ENCODE peak calls at places on chromosomes 13 and 19, in nine cellular contexts. One of them, this sample, is unnamed.
A peak's percentile ranks its signal among the peaks of the same experiment; 100 is the strongest.

GRCh38 chr13:79496188-79496587 is 15.2 kb downstream of the NDFIP2 start:
- DNase-seq in A549: no peak
- DNase-seq in H9: no peak
- DNase-seq in astrocyte of the spinal cord: no peak
- DNase-seq in left lung: no peak
- DNase-seq in WERI-Rb-1: no peak
- DNase-seq in heart right ventricle: no peak
- DNase-seq in fibroblast of the aortic adventitia: no peak
- DNase-seq in thoracic aorta: no peak
- DNase-seq in this sample: no peak

GRCh38 chr13:99367106-99367616 is 60.0 kb upstream of the GPR183 start:
- DNase-seq in A549: no peak
- DNase-seq in H9: no peak
- DNase-seq in astrocyte of the spinal cord: no peak
- DNase-seq in left lung: no peak
- DNase-seq in WERI-Rb-1: peak; percentile 2
- DNase-seq in heart right ventricle: peak; percentile 44
- DNase-seq in fibroblast of the aortic adventitia: no peak
- DNase-seq in thoracic aorta: no peak
- DNase-seq in this sample: no peak

GRCh38 chr13:77384999-77385398 is 58.1 kb upstream of the MYCBP2 start:
- DNase-seq in A549: no peak
- DNase-seq in H9: no peak
- DNase-seq in astrocyte of the spinal cord: peak; percentile 41
- DNase-seq in left lung: no peak
- DNase-seq in WERI-Rb-1: no peak
- DNase-seq in heart right ventricle: no peak
- DNase-seq in fibroblast of the aortic adventitia: peak; percentile 6
- DNase-seq in thoracic aorta: no peak
- DNase-seq in this sample: no peak

GRCh38 chr13:31334994-31335549 is 135.3 kb downstream of the B3GLCT start:
- DNase-seq in A549: peak; percentile 21
- DNase-seq in H9: no peak
- DNase-seq in astrocyte of the spinal cord: no peak
- DNase-seq in left lung: no peak
- DNase-seq in WERI-Rb-1: no peak
- DNase-seq in heart right ventricle: no peak
- DNase-seq in fibroblast of the aortic adventitia: no peak
- DNase-seq in thoracic aorta: no peak
- DNase-seq in this sample: no peak

GRCh38 chr13:26377038-26377437 is 123.1 kb downstream of the CDK8 start:
- DNase-seq in A549: peak; percentile 20
- DNase-seq in H9: peak; percentile 52
- DNase-seq in astrocyte of the spinal cord: no peak
- DNase-seq in left lung: no peak
- DNase-seq in WERI-Rb-1: peak; percentile 60
- DNase-seq in heart right ventricle: no peak
- DNase-seq in fibroblast of the aortic adventitia: peak; percentile 11
- DNase-seq in thoracic aorta: no peak
- DNase-seq in this sample: no peak

GRCh38 chr19:18657590-18658365 is 20.9 kb downstream of the KLHL26 start:
- DNase-seq in A549: peak; percentile 29
- DNase-seq in H9: peak; percentile 52
- DNase-seq in astrocyte of the spinal cord: peak; percentile 93
- DNase-seq in left lung: no peak
- DNase-seq in WERI-Rb-1: no peak
- DNase-seq in heart right ventricle: peak; percentile 84
- DNase-seq in fibroblast of the aortic adventitia: peak; percentile 81
- DNase-seq in thoracic aorta: peak; percentile 41
- DNase-seq in this sample: no peak

GRCh38 chr19:39179754-39180153 is 17.0 kb upstream of the NCCRP1 start:
- DNase-seq in A549: no peak
- DNase-seq in H9: no peak
- DNase-seq in astrocyte of the spinal cord: no peak
- DNase-seq in left lung: no peak
- DNase-seq in WERI-Rb-1: no peak
- DNase-seq in heart right ventricle: no peak
- DNase-seq in fibroblast of the aortic adventitia: no peak
- DNase-seq in thoracic aorta: no peak
- DNase-seq in this sample: no peak

GRCh38 chr13:28100149-28101121 is at the start of gene FLT3:
- DNase-seq in A549: peak; percentile 17
- DNase-seq in H9: peak; percentile 76
- DNase-seq in astrocyte of the spinal cord: peak; percentile 53
- DNase-seq in left lung: peak; percentile 84
- DNase-seq in WERI-Rb-1: peak; percentile 70
- DNase-seq in heart right ventricle: no peak
- DNase-seq in fibroblast of the aortic adventitia: peak; percentile 2
- DNase-seq in thoracic aorta: no peak
- DNase-seq in this sample: no peak

GRCh38 chr19:34148672-34149185 is 23.6 kb upstream of the LSM14A start:
- DNase-seq in A549: no peak
- DNase-seq in H9: no peak
- DNase-seq in astrocyte of the spinal cord: no peak
- DNase-seq in left lung: no peak
- DNase-seq in WERI-Rb-1: no peak
- DNase-seq in heart right ventricle: no peak
- DNase-seq in fibroblast of the aortic adventitia: no peak
- DNase-seq in thoracic aorta: no peak
- DNase-seq in this sample: no peak

GRCh38 chr19:15294591-15294990 is 37.7 kb downstream of the BRD4 start:
- DNase-seq in A549: no peak
- DNase-seq in H9: no peak
- DNase-seq in astrocyte of the spinal cord: no peak
- DNase-seq in left lung: no peak
- DNase-seq in WERI-Rb-1: no peak
- DNase-seq in heart right ventricle: peak; percentile 65
- DNase-seq in fibroblast of the aortic adventitia: peak; percentile 57
- DNase-seq in thoracic aorta: no peak
- DNase-seq in this sample: no peak

GRCh38 chr19:28820289-28820688 is 392.7 kb downstream of the UQCRFS1 start:
- DNase-seq in A549: no peak
- DNase-seq in H9: no peak
- DNase-seq in astrocyte of the spinal cord: no peak
- DNase-seq in left lung: no peak
- DNase-seq in WERI-Rb-1: no peak
- DNase-seq in heart right ventricle: no peak
- DNase-seq in fibroblast of the aortic adventitia: no peak
- DNase-seq in thoracic aorta: no peak
- DNase-seq in this sample: no peak
- TF ChIP-seq CTCF in A549: no peak
- TF ChIP-seq CTCF in H9: no peak
- TF ChIP-seq CTCF in astrocyte of the spinal cord: no peak
- TF ChIP-seq CTCF in left lung: no peak
- TF ChIP-seq CTCF in WERI-Rb-1: no peak
- TF ChIP-seq CTCF in heart right ventricle: no peak
- TF ChIP-seq CTCF in fibroblast of the aortic adventitia: no peak
- TF ChIP-seq CTCF in thoracic aorta: no peak
- TF ChIP-seq CTCF in this sample: no peak

GRCh38 chr19:49801401-49801888 is 11.6 kb downstream of the FUZ start:
- DNase-seq in A549: no peak
- DNase-seq in H9: no peak
- DNase-seq in astrocyte of the spinal cord: no peak
- DNase-seq in left lung: no peak
- DNase-seq in WERI-Rb-1: no peak
- DNase-seq in heart right ventricle: no peak
- DNase-seq in fibroblast of the aortic adventitia: no peak
- DNase-seq in thoracic aorta: no peak
- DNase-seq in this sample: no peak

GRCh38 chr19:49799798-49800376 is 13.2 kb downstream of the FUZ start:
- DNase-seq in A549: no peak
- DNase-seq in H9: peak; percentile 77
- DNase-seq in astrocyte of the spinal cord: no peak
- DNase-seq in left lung: no peak
- DNase-seq in WERI-Rb-1: peak; percentile 60
- DNase-seq in heart right ventricle: no peak
- DNase-seq in fibroblast of the aortic adventitia: no peak
- DNase-seq in thoracic aorta: no peak
- DNase-seq in this sample: no peak

GRCh38 chr19:49799271-49799797 is 13.8 kb downstream of the FUZ start:
- DNase-seq in A549: no peak
- DNase-seq in H9: no peak
- DNase-seq in astrocyte of the spinal cord: no peak
- DNase-seq in left lung: no peak
- DNase-seq in WERI-Rb-1: no peak
- DNase-seq in heart right ventricle: no peak
- DNase-seq in fibroblast of the aortic adventitia: no peak
- DNase-seq in thoracic aorta: no peak
- DNase-seq in this sample: no peak

GRCh38 chr19:49801966-49802661 is 11.0 kb downstream of the FUZ start:
- DNase-seq in A549: peak; percentile 77
- DNase-seq in H9: peak; percentile 91
- DNase-seq in astrocyte of the spinal cord: peak; percentile 86
- DNase-seq in left lung: no peak
- DNase-seq in WERI-Rb-1: peak; percentile 92
- DNase-seq in heart right ventricle: peak; percentile 93
- DNase-seq in fibroblast of the aortic adventitia: peak; percentile 88
- DNase-seq in thoracic aorta: peak; percentile 75
- DNase-seq in this sample: peak; percentile 93

DNA sequence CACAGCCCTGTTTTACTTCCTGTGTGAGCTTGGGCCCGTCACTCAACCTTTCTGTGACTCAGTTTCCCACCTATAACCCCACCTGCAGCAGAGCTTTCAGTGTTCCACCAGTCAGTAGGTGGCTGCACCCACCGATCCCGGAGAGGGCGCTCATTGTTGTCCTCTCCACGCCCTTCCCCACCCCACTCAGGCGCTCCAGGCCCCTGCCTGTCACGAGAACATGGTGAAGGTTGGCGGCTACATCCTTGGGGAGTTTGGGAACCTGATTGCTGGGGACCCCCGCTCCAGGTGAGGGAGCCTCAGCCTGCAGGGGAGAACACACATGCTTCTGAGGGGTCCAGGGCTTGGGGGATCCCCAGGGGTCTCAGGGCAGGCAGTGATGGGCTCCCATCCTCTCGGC is 12.3 kb downstream of the FUZ start:
- DNase-seq in A549: no peak
- DNase-seq in H9: no peak
- DNase-seq in astrocyte of the spinal cord: no peak
- DNase-seq in left lung: no peak
- DNase-seq in WERI-Rb-1: no peak
- DNase-seq in heart right ventricle: no peak
- DNase-seq in fibroblast of the aortic adventitia: no peak
- DNase-seq in thoracic aorta: no peak
- DNase-seq in this sample: no peak
- TF ChIP-seq CTCF in A549: no peak
- TF ChIP-seq CTCF in H9: no peak
- TF ChIP-seq CTCF in astrocyte of the spinal cord: no peak
- TF ChIP-seq CTCF in left lung: no peak
- TF ChIP-seq CTCF in WERI-Rb-1: no peak
- TF ChIP-seq CTCF in heart right ventricle: no peak
- TF ChIP-seq CTCF in fibroblast of the aortic adventitia: no peak
- TF ChIP-seq CTCF in thoracic aorta: no peak
- TF ChIP-seq CTCF in this sample: no peak

GRCh38 chr13:68304287-68304893 is 1074.3 kb upstream of the PCDH9 start:
- DNase-seq in A549: peak; percentile 44
- DNase-seq in H9: no peak
- DNase-seq in astrocyte of the spinal cord: peak; percentile 50
- DNase-seq in left lung: no peak
- DNase-seq in WERI-Rb-1: peak; percentile 6
- DNase-seq in heart right ventricle: no peak
- DNase-seq in fibroblast of the aortic adventitia: no peak
- DNase-seq in thoracic aorta: no peak
- DNase-seq in this sample: no peak
- TF ChIP-seq CTCF in A549: peak; percentile 57
- TF ChIP-seq CTCF in H9: peak; percentile 85
- TF ChIP-seq CTCF in astrocyte of the spinal cord: peak; percentile 69
- TF ChIP-seq CTCF in left lung: peak; percentile 41
- TF ChIP-seq CTCF in WERI-Rb-1: peak; percentile 24
- TF ChIP-seq CTCF in heart right ventricle: peak; percentile 54
- TF ChIP-seq CTCF in fibroblast of the aortic adventitia: no peak
- TF ChIP-seq CTCF in thoracic aorta: no peak
- TF ChIP-seq CTCF in this sample: no peak

DNA sequence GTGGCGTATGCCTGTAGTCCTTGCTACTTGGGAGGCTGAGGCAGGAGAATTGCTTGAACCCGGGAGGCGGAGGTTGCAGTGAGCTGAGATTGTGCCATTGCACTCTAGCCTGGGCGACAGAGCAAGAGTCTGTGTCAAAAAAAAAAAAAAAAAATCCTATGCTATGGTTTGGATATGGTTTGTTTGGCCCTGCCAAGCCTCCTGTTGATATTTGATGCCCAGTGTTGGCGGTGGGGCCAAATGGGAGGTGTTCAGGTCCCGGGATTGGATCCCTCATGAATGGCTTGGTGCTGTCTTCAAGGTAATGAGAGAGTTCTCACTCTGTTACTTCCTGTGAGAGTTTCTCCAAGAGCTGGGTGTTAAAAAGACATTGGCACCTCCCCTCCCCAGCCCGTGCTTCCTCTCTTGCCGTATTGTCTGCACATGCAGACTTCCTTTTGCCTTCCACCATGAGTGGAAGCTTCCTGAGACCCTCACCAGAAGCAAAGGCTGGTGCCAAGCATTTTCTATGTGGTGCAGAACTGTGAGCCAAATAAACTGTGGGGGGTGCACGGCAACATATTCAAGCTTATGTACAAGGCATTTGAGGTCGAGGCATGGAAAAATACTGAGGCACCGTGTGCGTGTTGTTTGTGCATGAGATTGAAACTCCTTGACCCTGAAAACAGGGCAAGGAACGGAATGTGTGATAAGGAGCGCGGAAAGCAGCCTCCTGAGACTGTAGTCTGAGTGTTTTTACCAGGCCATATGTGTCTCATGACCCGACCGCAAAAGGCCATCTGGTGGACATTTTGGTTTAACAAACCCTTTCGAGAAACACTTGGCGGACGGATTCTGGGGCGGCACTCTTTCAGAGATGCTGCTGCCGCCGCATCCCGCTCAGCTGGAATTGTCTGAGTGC is 7.3 kb downstream of the SIGLEC9 start:
- DNase-seq in A549: peak; percentile 24
- DNase-seq in H9: no peak
- DNase-seq in astrocyte of the spinal cord: peak; percentile 1
- DNase-seq in left lung: no peak
- DNase-seq in WERI-Rb-1: peak; percentile 17
- DNase-seq in heart right ventricle: peak; percentile 69
- DNase-seq in fibroblast of the aortic adventitia: peak; percentile 83
- DNase-seq in thoracic aorta: no peak
- DNase-seq in this sample: no peak
- TF ChIP-seq CTCF in A549: no peak
- TF ChIP-seq CTCF in H9: no peak
- TF ChIP-seq CTCF in astrocyte of the spinal cord: no peak
- TF ChIP-seq CTCF in left lung: no peak
- TF ChIP-seq CTCF in WERI-Rb-1: peak; percentile 5
- TF ChIP-seq CTCF in heart right ventricle: no peak
- TF ChIP-seq CTCF in fibroblast of the aortic adventitia: peak; percentile 33
- TF ChIP-seq CTCF in thoracic aorta: no peak
- TF ChIP-seq CTCF in this sample: no peak